ENCODE peak calls at places on chromosomes 11 and 22, in eight cellular contexts. G is OCI-LY7, J is colonic mucosa, Q is mucosa of descending colon, Y is AG04450, X is stomach, P is esophagus muscularis mucosa, O is fibroblast of lung. U is an unnamed sample.
A peak's percentile ranks its signal among the peaks of the same experiment; 100 is the strongest.

GRCh38 chr11:126398721-126399120 is 43.2 kb downstream of the ST3GAL4 start:
- DNase-seq in G (no peak), J (no peak), Q (no peak), Y (no peak), X (no peak), P (no peak), O (no peak), U (no peak)

GRCh38 chr11:133163463-133164419 is 368.6 kb downstream of the OPCML start:
- DNase-seq in G (peak; percentile 30), J (peak; percentile 24), Q (peak; percentile 38), Y (peak; percentile 15), X (no peak), P (no peak), O (peak; percentile 45), U (no peak)

GRCh38 chr22:45738206-45738605 is 66.6 kb downstream of the ATXN10 start:
- DNase-seq in G (no peak), J (no peak), Q (no peak), Y (no peak), X (no peak), P (no peak), O (no peak), U (peak; percentile 54)

GRCh38 chr11:106925245-106925644 is 93.0 kb downstream of the GUCY1A2 start:
- DNase-seq in G (no peak), J (no peak), Q (no peak), Y (no peak), X (no peak), P (no peak), O (peak; percentile 24), U (peak; percentile 41)

GRCh38 chr22:47550524-47551437 is 788.3 kb downstream of the TBC1D22A start:
- DNase-seq in G (no peak), J (no peak), Q (no peak), Y (no peak), X (peak; percentile 16), P (no peak), O (no peak), U (no peak)

GRCh38 chr11:22173532-22173931 is 19.4 kb upstream of the ANO5 start:
- DNase-seq in G (no peak), J (no peak), Q (no peak), Y (no peak), X (no peak), P (no peak), O (no peak), U (no peak)

GRCh38 chr11:66066751-66067150 is 3.3 kb upstream of the PACS1 start:
- DNase-seq in G (no peak), J (no peak), Q (no peak), Y (no peak), X (no peak), P (no peak), O (no peak), U (no peak)

GRCh38 chr22:38705235-38706100 is at the start of gene GTPBP1:
- DNase-seq in G (peak; percentile 100), J (peak; percentile 99), Q (peak; percentile 100), Y (peak; percentile 100), X (peak; percentile 98), P (peak; percentile 100), O (peak; percentile 100), U (peak; percentile 100)

GRCh38 chr11:67700548-67701262 is 26.3 kb upstream of the ALDH3B2 start:
- DNase-seq in G (no peak), J (no peak), Q (no peak), Y (no peak), X (no peak), P (no peak), O (no peak), U (no peak)

GRCh38 chr11:68461284-68461861 is 821 bp downstream of the PPP6R3 start:
- DNase-seq in G (peak; percentile 41), J (peak; percentile 48), Q (peak; percentile 48), Y (no peak), X (no peak), P (no peak), O (peak; percentile 47), U (no peak)

GRCh38 chr11:13136272-13136596 is 127.1 kb downstream of the RASSF10 start:
- DNase-seq in G (no peak), J (no peak), Q (no peak), Y (no peak), X (no peak), P (no peak), O (no peak), U (no peak)

GRCh38 chr22:30306629-30307016 is 17.3 kb upstream of the CASTOR1 start:
- DNase-seq in G (peak; percentile 34), J (no peak), Q (no peak), Y (no peak), X (no peak), P (no peak), O (no peak), U (no peak)

GRCh38 chr11:48141475-48142100 is 75.0 kb upstream of the OR4B1 start:
- DNase-seq in G (no peak), J (no peak), Q (peak; percentile 28), Y (no peak), X (no peak), P (no peak), O (no peak), U (no peak)

GRCh38 chr11:60169264-60169915 is 13.5 kb downstream of the MS4A6A start:
- DNase-seq in G (peak; percentile 77), J (no peak), Q (peak; percentile 80), Y (no peak), X (peak; percentile 54), P (no peak), O (no peak), U (no peak)

GRCh38 chr11:82858556-82859091 is 41.6 kb downstream of the PRCP start:
- DNase-seq in G (no peak), J (no peak), Q (no peak), Y (peak; percentile 23), X (no peak), P (no peak), O (peak; percentile 63), U (peak; percentile 49)

GRCh38 chr11:9760180-9760550 is 96.3 kb downstream of the SWAP70 start:
- DNase-seq in G (no peak), J (peak; percentile 72), Q (peak; percentile 73), Y (peak; percentile 90), X (peak; percentile 64), P (peak; percentile 95), O (peak; percentile 98), U (peak; percentile 82)

GRCh38 chr11:78291754-78292108 is 103.0 kb downstream of the USP35 start:
- DNase-seq in G (no peak), J (no peak), Q (no peak), Y (no peak), X (no peak), P (no peak), O (no peak), U (no peak)

GRCh38 chr11:65290448-65291165 is 24.1 kb upstream of the CDC42EP2 start:
- DNase-seq in G (no peak), J (peak; percentile 85), Q (peak; percentile 81), Y (peak; percentile 99), X (peak; percentile 77), P (peak; percentile 99), O (peak; percentile 100), U (peak; percentile 98)

GRCh38 chr11:71237853-71238252 is 14.5 kb downstream of the SHANK2 start:
- DNase-seq in G (no peak), J (no peak), Q (no peak), Y (no peak), X (no peak), P (no peak), O (no peak), U (no peak)

GRCh38 chr11:77658213-77659013 is 20.8 kb upstream of the CLNS1A start:
- DNase-seq in G (no peak), J (no peak), Q (no peak), Y (no peak), X (no peak), P (no peak), O (peak; percentile 21), U (peak; percentile 39)

GRCh38 chr22:50531546-50532352 is 1.9 kb upstream of the TYMP start:
- DNase-seq in G (peak; percentile 72), J (peak; percentile 84), Q (peak; percentile 85), Y (no peak), X (peak; percentile 84), P (no peak), O (peak; percentile 58), U (no peak)

GRCh38 chr11:17371614-17372013 is 16.8 kb downstream of the KCNJ11 start:
- DNase-seq in G (peak; percentile 57), J (no peak), Q (no peak), Y (no peak), X (no peak), P (no peak), O (peak; percentile 67), U (no peak)

GRCh38 chr22:46604306-46604690 is 15.9 kb upstream of the GRAMD4 start:
- DNase-seq in G (no peak), J (no peak), Q (no peak), Y (no peak), X (no peak), P (no peak), O (peak; percentile 49), U (no peak)

GRCh38 chr11:86442827-86443226 is 68.1 kb downstream of the CCDC81 start:
- DNase-seq in G (no peak), J (no peak), Q (no peak), Y (no peak), X (no peak), P (no peak), O (no peak), U (no peak)
- H3K4me3 ChIP-seq in G (no peak overlapping the region), J (no peak overlapping the region), Q (no peak overlapping the region), Y (no peak overlapping the region), X (no peak overlapping the region), P (no peak overlapping the region), O (no peak overlapping the region), U (no peak overlapping the region)

DNA sequence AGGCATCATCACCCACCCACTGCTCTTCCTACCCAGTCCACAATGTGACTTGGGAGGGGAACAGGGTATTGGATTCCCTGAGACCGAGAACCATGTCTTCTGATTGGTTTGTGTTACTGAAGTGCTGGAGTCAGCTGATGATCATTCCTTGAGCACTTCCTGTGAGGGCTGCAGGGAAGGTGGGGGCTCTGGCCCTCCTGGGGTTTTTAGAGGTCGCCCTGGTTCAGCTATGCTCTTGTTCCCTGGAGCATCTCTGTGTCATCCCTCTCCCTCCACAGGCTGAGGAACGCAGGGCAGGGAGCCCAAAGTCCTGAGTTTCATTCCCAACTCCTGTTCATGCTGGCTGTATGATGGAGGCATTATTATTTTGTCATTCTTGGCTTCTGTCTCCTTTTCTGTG is 6.7 kb downstream of the ZC3H7B start:
- DNase-seq in G (no peak), J (no peak), Q (no peak), Y (no peak), X (no peak), P (no peak), O (no peak), U (no peak)
- H3K4me3 ChIP-seq in G (no peak overlapping the region), J (no peak overlapping the region), Q (no peak overlapping the region), Y (no peak overlapping the region), X (no peak overlapping the region), P (no peak overlapping the region), O (no peak overlapping the region), U (no peak overlapping the region)

GRCh38 chr11:8689726-8690255 is 7.2 kb downstream of the RPL27A start:
- DNase-seq in G (peak; percentile 10), J (no peak), Q (no peak), Y (no peak), X (no peak), P (no peak), O (no peak), U (no peak)
- H3K4me3 ChIP-seq in G (peak overlapping the region; percentile 88), J (no peak overlapping the region), Q (no peak overlapping the region), Y (no peak overlapping the region), X (no peak overlapping the region), P (no peak overlapping the region), O (peak overlapping the region; percentile 88), U (no peak overlapping the region)

DNA sequence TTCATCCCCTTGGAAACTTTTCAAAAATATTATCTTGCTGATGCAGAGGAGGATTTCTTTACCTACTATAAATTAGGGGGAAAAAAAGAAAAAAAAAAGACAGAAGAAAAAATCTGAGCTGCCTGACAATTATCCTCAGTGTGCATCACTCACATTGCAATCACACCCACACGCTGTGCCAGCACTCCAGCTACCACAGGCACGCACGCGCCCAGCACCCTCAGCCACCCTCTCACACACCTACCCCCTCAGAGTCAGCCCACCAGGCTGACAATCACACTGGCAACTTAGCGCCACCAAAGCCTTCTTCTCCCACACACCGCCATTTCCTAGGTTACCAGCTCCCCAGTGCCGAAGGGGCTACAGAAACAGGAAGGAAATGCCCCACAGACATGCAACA is 236.1 kb downstream of the KCNA4 start:
- DNase-seq in G (no peak), J (no peak), Q (no peak), Y (no peak), X (no peak), P (no peak), O (no peak), U (no peak)
- H3K4me3 ChIP-seq in G (no peak overlapping the region), J (no peak overlapping the region), Q (no peak overlapping the region), Y (no peak overlapping the region), X (no peak overlapping the region), P (no peak overlapping the region), O (no peak overlapping the region), U (no peak overlapping the region)